ENCODE peak calls at places on chromosomes 1 and 21, in seven cellular contexts. One of them, this sample, is unnamed.

GRCh38 chr1:21319447-21320407 is 29.5 kb upstream of the ECE1 start:
- DNase-seq in T follicular helper cell: no peak
- DNase-seq in esophagus squamous epithelium: no peak
- DNase-seq in lung microvascular endothelial cell: no peak
- DNase-seq in nephron progenitor cell: no peak
- DNase-seq in stimulated activated CD4-positive, alpha-beta T cell treated with anti-CD3 and anti-CD28 coated beads, Interleukin-4, amount 100 ng/mL, for 4 hours: no peak
- DNase-seq in upper lobe of right lung: no peak
- DNase-seq in this sample: peak

GRCh38 chr1:30515746-30516504 is 207.5 kb downstream of the MATN1 start:
- DNase-seq in T follicular helper cell: no peak
- DNase-seq in esophagus squamous epithelium: no peak
- DNase-seq in lung microvascular endothelial cell: no peak
- DNase-seq in nephron progenitor cell: no peak
- DNase-seq in stimulated activated CD4-positive, alpha-beta T cell treated with anti-CD3 and anti-CD28 coated beads, Interleukin-4, amount 100 ng/mL, for 4 hours: no peak
- DNase-seq in upper lobe of right lung: no peak
- DNase-seq in this sample: no peak

GRCh38 chr1:8120693-8121260 is 94.7 kb upstream of the ERRFI1 start:
- DNase-seq in T follicular helper cell: no peak
- DNase-seq in esophagus squamous epithelium: no peak
- DNase-seq in lung microvascular endothelial cell: no peak
- DNase-seq in nephron progenitor cell: no peak
- DNase-seq in stimulated activated CD4-positive, alpha-beta T cell treated with anti-CD3 and anti-CD28 coated beads, Interleukin-4, amount 100 ng/mL, for 4 hours: no peak
- DNase-seq in upper lobe of right lung: no peak
- DNase-seq in this sample: no peak

GRCh38 chr1:238738942-238739341 is 647.4 kb upstream of the CHRM3 start:
- DNase-seq in T follicular helper cell: no peak
- DNase-seq in esophagus squamous epithelium: no peak
- DNase-seq in lung microvascular endothelial cell: no peak
- DNase-seq in nephron progenitor cell: peak
- DNase-seq in stimulated activated CD4-positive, alpha-beta T cell treated with anti-CD3 and anti-CD28 coated beads, Interleukin-4, amount 100 ng/mL, for 4 hours: no peak
- DNase-seq in upper lobe of right lung: no peak
- DNase-seq in this sample: no peak

GRCh38 chr1:194684636-194685035 is 1498.2 kb upstream of the B3GALT2 start:
- DNase-seq in T follicular helper cell: no peak
- DNase-seq in esophagus squamous epithelium: no peak
- DNase-seq in lung microvascular endothelial cell: no peak
- DNase-seq in nephron progenitor cell: no peak
- DNase-seq in stimulated activated CD4-positive, alpha-beta T cell treated with anti-CD3 and anti-CD28 coated beads, Interleukin-4, amount 100 ng/mL, for 4 hours: no peak
- DNase-seq in upper lobe of right lung: no peak
- DNase-seq in this sample: no peak

GRCh38 chr21:45267390-45267760 is 20.3 kb downstream of the POFUT2 start:
- DNase-seq in T follicular helper cell: no peak
- DNase-seq in esophagus squamous epithelium: no peak
- DNase-seq in lung microvascular endothelial cell: no peak
- DNase-seq in nephron progenitor cell: no peak
- DNase-seq in stimulated activated CD4-positive, alpha-beta T cell treated with anti-CD3 and anti-CD28 coated beads, Interleukin-4, amount 100 ng/mL, for 4 hours: no peak
- DNase-seq in upper lobe of right lung: peak
- DNase-seq in this sample: no peak

GRCh38 chr1:159854693-159855192 is 7.7 kb downstream of the VSIG8 start:
- DNase-seq in T follicular helper cell: peak
- DNase-seq in esophagus squamous epithelium: peak
- DNase-seq in lung microvascular endothelial cell: peak
- DNase-seq in nephron progenitor cell: peak
- DNase-seq in stimulated activated CD4-positive, alpha-beta T cell treated with anti-CD3 and anti-CD28 coated beads, Interleukin-4, amount 100 ng/mL, for 4 hours: peak
- DNase-seq in upper lobe of right lung: peak
- DNase-seq in this sample: peak

GRCh38 chr1:15204931-15205330 is 42.1 kb upstream of the FHAD1 start:
- DNase-seq in T follicular helper cell: no peak
- DNase-seq in esophagus squamous epithelium: no peak
- DNase-seq in lung microvascular endothelial cell: no peak
- DNase-seq in nephron progenitor cell: no peak
- DNase-seq in stimulated activated CD4-positive, alpha-beta T cell treated with anti-CD3 and anti-CD28 coated beads, Interleukin-4, amount 100 ng/mL, for 4 hours: no peak
- DNase-seq in upper lobe of right lung: no peak
- DNase-seq in this sample: no peak

GRCh38 chr1:162383091-162383490 is 1.6 kb downstream of the C1orf226 start:
- DNase-seq in T follicular helper cell: no peak
- DNase-seq in esophagus squamous epithelium: no peak
- DNase-seq in lung microvascular endothelial cell: no peak
- DNase-seq in nephron progenitor cell: no peak
- DNase-seq in stimulated activated CD4-positive, alpha-beta T cell treated with anti-CD3 and anti-CD28 coated beads, Interleukin-4, amount 100 ng/mL, for 4 hours: no peak
- DNase-seq in upper lobe of right lung: no peak
- DNase-seq in this sample: no peak

GRCh38 chr1:29839726-29840125 is 603.4 kb downstream of the PTPRU start:
- DNase-seq in T follicular helper cell: no peak
- DNase-seq in esophagus squamous epithelium: no peak
- DNase-seq in lung microvascular endothelial cell: no peak
- DNase-seq in nephron progenitor cell: no peak
- DNase-seq in stimulated activated CD4-positive, alpha-beta T cell treated with anti-CD3 and anti-CD28 coated beads, Interleukin-4, amount 100 ng/mL, for 4 hours: no peak
- DNase-seq in upper lobe of right lung: no peak
- DNase-seq in this sample: no peak

GRCh38 chr1:183226963-183227362 is 40.9 kb downstream of the LAMC2 start:
- DNase-seq in T follicular helper cell: no peak
- DNase-seq in esophagus squamous epithelium: no peak
- DNase-seq in lung microvascular endothelial cell: no peak
- DNase-seq in nephron progenitor cell: peak
- DNase-seq in stimulated activated CD4-positive, alpha-beta T cell treated with anti-CD3 and anti-CD28 coated beads, Interleukin-4, amount 100 ng/mL, for 4 hours: no peak
- DNase-seq in upper lobe of right lung: no peak
- DNase-seq in this sample: no peak

GRCh38 chr1:9009438-9010366 is 16.5 kb downstream of the SLC2A7 start:
- DNase-seq in T follicular helper cell: no peak
- DNase-seq in esophagus squamous epithelium: no peak
- DNase-seq in lung microvascular endothelial cell: peak
- DNase-seq in nephron progenitor cell: peak
- DNase-seq in stimulated activated CD4-positive, alpha-beta T cell treated with anti-CD3 and anti-CD28 coated beads, Interleukin-4, amount 100 ng/mL, for 4 hours: no peak
- DNase-seq in upper lobe of right lung: no peak
- DNase-seq in this sample: no peak